ENCODE peak calls at places on chromosomes 16 and 17, in four cellular contexts. E, B, P and M are unnamed samples.

GRCh38 chr16:74169687-74170522 is 126.7 kb upstream of the PSMD7 start:
- DNase-seq in E (no peak), B (no peak), P (peak), M (no peak)

GRCh38 chr16:68319185-68319908 is 8.5 kb downstream of the PRMT7 start:
- DNase-seq in E (no peak), B (no peak), P (no peak), M (no peak)

GRCh38 chr17:38867179-38867994 is 2.5 kb upstream of the LASP1 start:
- DNase-seq in E (no peak), B (peak), P (peak), M (peak)

GRCh38 chr17:60435244-60436170 is 13.2 kb downstream of the CHCT1 start:
- DNase-seq in E (peak), B (peak), P (peak), M (peak)

GRCh38 chr17:69820881-69821473 is 254.0 kb upstream of the KCNJ16 start:
- DNase-seq in E (no peak), B (no peak), P (no peak), M (no peak)

GRCh38 chr17:927611-928461 is 51.7 kb downstream of the NXN start:
- DNase-seq in E (no peak), B (no peak), P (peak), M (peak)

GRCh38 chr17:28524476-28525415 is 18.6 kb downstream of the FOXN1 start:
- DNase-seq in E (no peak), B (no peak), P (peak), M (peak)

GRCh38 chr16:12536412-12536746 is 267.3 kb downstream of the CPPED1 start:
- DNase-seq in E (no peak), B (no peak), P (no peak), M (no peak)

GRCh38 chr17:46157443-46158107 is 35.7 kb downstream of the KANSL1 start:
- DNase-seq in E (no peak), B (no peak), P (no peak), M (no peak)

GRCh38 chr17:48027322-48027981 is 10.1 kb downstream of the COPZ2 start:
- DNase-seq in E (no peak), B (no peak), P (no peak), M (no peak)

GRCh38 chr17:56593073-56593740 is at the start of gene NOG:
- DNase-seq in E (no peak), B (peak), P (peak), M (peak)

GRCh38 chr16:64398795-64399194 is 723.1 kb downstream of the CDH11 start:
- DNase-seq in E (no peak), B (no peak), P (no peak), M (peak)